ENCODE peak calls at places on chromosomes 13 and 19, in ten cellular contexts. W is lower leg skin; I is GM12865; M is upper lobe of right lung; K is CD4-positive, alpha-beta T cell; B is GM06990; L is activated B cell treated with CpG ODN at 0.5 μM for 24 hours; P is neural crest cell; O is endothelial cell; F is AG04450. V is an unnamed sample.

GRCh38 chr19:48751835-48752510 is 468 bp downstream of the FUT1 start:
- DNase-seq in W (no peak), I (no peak), M (no peak), K (no peak), B (no peak), L (no peak), P (no peak), O (no peak), F (no peak), V (no peak)

GRCh38 chr19:33859016-33859415 is 62.3 kb downstream of the KCTD15 start:
- DNase-seq in W (peak), I (no peak), M (no peak), K (no peak), B (no peak), L (no peak), P (no peak), O (no peak), F (no peak), V (no peak)

GRCh38 chr13:96684472-96684871 is 309.8 kb downstream of the OXGR1 start:
- DNase-seq in W (no peak), I (no peak), M (no peak), K (no peak), B (no peak), L (no peak), P (no peak), O (no peak), F (no peak), V (no peak)

GRCh38 chr19:17725422-17726078 is 6.3 kb downstream of the MAP1S start:
- DNase-seq in W (no peak), I (no peak), M (no peak), K (no peak), B (no peak), L (no peak), P (no peak), O (no peak), F (no peak), V (no peak)

GRCh38 chr19:42427313-42427712 is at the start of gene LIPE:
- DNase-seq in W (no peak), I (no peak), M (no peak), K (no peak), B (no peak), L (no peak), P (no peak), O (no peak), F (no peak), V (no peak)

GRCh38 chr13:21320642-21321034 is 138.5 kb downstream of the ZDHHC20 start:
- DNase-seq in W (no peak), I (no peak), M (no peak), K (no peak), B (no peak), L (no peak), P (no peak), O (no peak), F (no peak), V (no peak)

GRCh38 chr13:98175823-98176222 is 1.2 kb downstream of the RNF113B start:
- DNase-seq in W (no peak), I (no peak), M (no peak), K (no peak), B (no peak), L (no peak), P (no peak), O (no peak), F (no peak), V (no peak)

GRCh38 chr13:29905845-29906244 is 55.4 kb upstream of the UBL3 start:
- DNase-seq in W (peak), I (no peak), M (no peak), K (no peak), B (no peak), L (no peak), P (no peak), O (no peak), F (no peak), V (no peak)

GRCh38 chr13:32426191-32426980 is 1.5 kb downstream of the N4BP2L1 start:
- DNase-seq in W (no peak), I (peak), M (no peak), K (peak), B (peak), L (peak), P (no peak), O (no peak), F (no peak), V (no peak)

GRCh38 chr13:90889906-90890305 is 457.6 kb upstream of the MIR17HG start:
- DNase-seq in W (no peak), I (no peak), M (no peak), K (no peak), B (no peak), L (no peak), P (no peak), O (no peak), F (no peak), V (no peak)

GRCh38 chr19:18291590-18292459 is 10.4 kb upstream of the JUND start:
- DNase-seq in W (peak), I (peak), M (peak), K (peak), B (peak), L (peak), P (peak), O (peak), F (no peak), V (peak)

GRCh38 chr19:38513762-38514167 is 80.3 kb downstream of the RYR1 start:
- DNase-seq in W (no peak), I (peak), M (no peak), K (no peak), B (no peak), L (no peak), P (no peak), O (no peak), F (no peak), V (no peak)

GRCh38 chr19:3479177-3479818 is 1.0 kb downstream of the SMIM24 start:
- DNase-seq in W (no peak), I (peak), M (no peak), K (peak), B (no peak), L (no peak), P (no peak), O (no peak), F (no peak), V (no peak)

GRCh38 chr19:3068071-3068470 is 5.8 kb upstream of the TLE5 start:
- DNase-seq in W (no peak), I (no peak), M (no peak), K (no peak), B (no peak), L (no peak), P (no peak), O (no peak), F (no peak), V (no peak)

GRCh38 chr13:94515911-94516310 is 36.4 kb upstream of the DCT start:
- DNase-seq in W (no peak), I (no peak), M (no peak), K (no peak), B (no peak), L (no peak), P (no peak), O (no peak), F (no peak), V (no peak)

GRCh38 chr13:86922936-86923335 is 748.2 kb upstream of the SLITRK5 start:
- DNase-seq in W (no peak), I (no peak), M (no peak), K (no peak), B (no peak), L (no peak), P (no peak), O (no peak), F (no peak), V (no peak)

GRCh38 chr19:10226376-10227214 is 4.5 kb downstream of the S1PR2 start:
- DNase-seq in W (peak), I (no peak), M (peak), K (no peak), B (no peak), L (no peak), P (peak), O (no peak), F (peak), V (no peak)

GRCh38 chr19:15280048-15280725 is 47.9 kb upstream of the EPHX3 start:
- DNase-seq in W (no peak), I (no peak), M (no peak), K (no peak), B (no peak), L (no peak), P (no peak), O (no peak), F (no peak), V (no peak)

GRCh38 chr19:5345895-5346386 is 5.3 kb upstream of the PTPRS start:
- DNase-seq in W (no peak), I (no peak), M (no peak), K (no peak), B (no peak), L (no peak), P (no peak), O (no peak), F (no peak), V (no peak)

GRCh38 chr19:46924874-46925547 is 64.2 kb downstream of the ARHGAP35 start:
- DNase-seq in W (peak), I (peak), M (no peak), K (peak), B (no peak), L (no peak), P (no peak), O (no peak), F (no peak), V (no peak)

GRCh38 chr13:78595819-78596700 is 7.3 kb downstream of the POU4F1 start:
- DNase-seq in W (no peak), I (no peak), M (no peak), K (no peak), B (peak), L (no peak), P (no peak), O (peak), F (no peak), V (no peak)

GRCh38 chr13:30569901-30570576 is 47.7 kb upstream of the USPL1 start:
- DNase-seq in W (no peak), I (no peak), M (no peak), K (no peak), B (no peak), L (no peak), P (no peak), O (no peak), F (peak), V (no peak)

GRCh38 chr19:7527516-7528191 is 5.2 kb downstream of the MCOLN1 start:
- DNase-seq in W (peak), I (no peak), M (no peak), K (no peak), B (no peak), L (no peak), P (no peak), O (no peak), F (no peak), V (no peak)

GRCh38 chr19:29850482-29850881 is 38.7 kb downstream of the CCNE1 start:
- DNase-seq in W (no peak), I (no peak), M (no peak), K (no peak), B (no peak), L (no peak), P (no peak), O (no peak), F (no peak), V (no peak)

GRCh38 chr13:38951525-38952313 is 38.9 kb downstream of the STOML3 start:
- DNase-seq in W (no peak), I (no peak), M (no peak), K (no peak), B (no peak), L (no peak), P (no peak), O (no peak), F (no peak), V (no peak)

GRCh38 chr13:59874973-59875372 is 288.8 kb downstream of the DIAPH3 start:
- DNase-seq in W (no peak), I (no peak), M (no peak), K (no peak), B (no peak), L (no peak), P (no peak), O (no peak), F (no peak), V (no peak)

GRCh38 chr19:45243144-45243732 is 2.0 kb downstream of the EXOC3L2 start:
- DNase-seq in W (no peak), I (no peak), M (no peak), K (no peak), B (no peak), L (no peak), P (no peak), O (no peak), F (no peak), V (no peak)

GRCh38 chr19:45245334-45245787 is at the start of gene EXOC3L2:
- DNase-seq in W (no peak), I (no peak), M (no peak), K (no peak), B (no peak), L (no peak), P (no peak), O (no peak), F (no peak), V (no peak)

GRCh38 chr19:45247136-45247535 is 1.9 kb upstream of the EXOC3L2 start:
- DNase-seq in W (no peak), I (no peak), M (no peak), K (no peak), B (no peak), L (no peak), P (no peak), O (no peak), F (no peak), V (no peak)

GRCh38 chr19:45244133-45244532 is 1.1 kb downstream of the EXOC3L2 start:
- DNase-seq in W (no peak), I (no peak), M (no peak), K (no peak), B (no peak), L (no peak), P (no peak), O (no peak), F (no peak), V (no peak)

GRCh38 chr19:45245826-45246225 is 619 bp upstream of the EXOC3L2 start:
- DNase-seq in W (no peak), I (no peak), M (no peak), K (no peak), B (no peak), L (no peak), P (no peak), O (no peak), F (no peak), V (peak)
- TF ChIP-seq CTCF in W (no peak), I (no peak), M (no peak), K (no peak), B (no peak), L (no peak), P (no peak), O (no peak), F (no peak), V (no peak)

DNA sequence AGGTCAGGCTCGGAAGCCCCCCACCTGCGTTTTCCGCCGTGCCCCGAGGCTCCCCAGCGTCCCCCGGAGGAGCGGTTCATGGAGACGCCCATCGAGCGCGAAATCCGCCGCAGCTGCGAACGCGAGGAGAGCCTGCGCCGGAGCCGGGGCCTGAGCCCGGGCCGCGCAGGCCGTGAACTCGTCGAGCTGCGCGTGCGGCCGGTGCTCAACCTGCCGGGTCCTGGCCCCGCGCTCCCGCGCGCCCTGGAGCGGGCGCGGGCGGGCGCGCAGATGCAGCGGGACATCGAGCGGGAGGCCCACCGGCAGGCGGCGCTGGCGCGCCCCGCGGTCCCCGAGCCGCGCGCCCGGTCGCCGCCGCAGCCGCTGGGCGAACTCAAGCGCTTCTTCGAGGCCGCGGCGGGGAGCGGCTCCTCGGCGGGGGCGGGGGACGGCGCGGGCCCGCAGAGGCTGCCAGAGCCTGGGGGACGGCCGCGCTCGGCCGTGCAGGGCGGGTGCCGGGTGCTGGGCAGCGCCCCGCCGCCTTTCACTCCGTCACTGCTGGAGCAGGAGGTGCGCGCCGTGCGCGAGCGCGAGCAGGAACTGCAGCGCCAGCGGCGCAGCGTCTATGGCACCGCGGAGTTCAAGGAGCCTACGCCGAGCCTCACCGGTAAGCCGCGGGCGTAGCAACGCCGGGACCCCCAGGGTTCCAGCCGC is 792 bp downstream of the MISP3 start:
- DNase-seq in W (no peak), I (peak), M (peak), K (peak), B (peak), L (peak), P (peak), O (peak), F (no peak), V (no peak)
- TF ChIP-seq CTCF in W (no peak), I (peak), M (no peak), K (no peak), B (no peak), L (no peak), P (peak), O (peak), F (no peak), V (peak)

GRCh38 chr13:99665716-99666115 is 164.4 kb downstream of the TM9SF2 start:
- DNase-seq in W (no peak), I (no peak), M (no peak), K (no peak), B (no peak), L (no peak), P (no peak), O (no peak), F (no peak), V (no peak)
- TF ChIP-seq CTCF in W (no peak), I (no peak), M (no peak), K (no peak), B (no peak), L (no peak), P (no peak), O (no peak), F (no peak), V (no peak)

DNA sequence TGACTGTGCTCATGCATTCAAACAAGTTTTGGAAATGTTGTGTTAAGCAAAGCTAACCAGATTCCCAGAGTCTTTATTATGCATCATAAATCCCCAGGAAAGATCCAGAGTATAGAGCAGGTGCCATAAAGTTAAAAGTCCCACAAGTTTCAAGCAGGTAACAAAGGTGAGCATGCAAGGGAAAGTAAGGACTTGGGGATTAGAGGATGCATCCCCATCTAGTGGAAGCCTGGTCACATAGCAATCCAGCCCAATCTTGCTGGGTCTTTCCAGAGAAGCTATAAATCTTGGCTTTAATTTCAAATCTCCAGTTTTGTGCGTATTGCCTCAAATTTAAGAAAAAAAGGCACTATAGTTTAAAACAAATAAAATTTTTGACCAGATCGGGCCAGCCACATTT is 72.7 kb downstream of the ZNF254 start:
- DNase-seq in W (no peak), I (peak), M (no peak), K (no peak), B (no peak), L (no peak), P (no peak), O (no peak), F (no peak), V (no peak)
- TF ChIP-seq CTCF in W (no peak), I (peak), M (peak), K (no peak), B (peak), L (no peak), P (peak), O (no peak), F (peak), V (peak)

DNA sequence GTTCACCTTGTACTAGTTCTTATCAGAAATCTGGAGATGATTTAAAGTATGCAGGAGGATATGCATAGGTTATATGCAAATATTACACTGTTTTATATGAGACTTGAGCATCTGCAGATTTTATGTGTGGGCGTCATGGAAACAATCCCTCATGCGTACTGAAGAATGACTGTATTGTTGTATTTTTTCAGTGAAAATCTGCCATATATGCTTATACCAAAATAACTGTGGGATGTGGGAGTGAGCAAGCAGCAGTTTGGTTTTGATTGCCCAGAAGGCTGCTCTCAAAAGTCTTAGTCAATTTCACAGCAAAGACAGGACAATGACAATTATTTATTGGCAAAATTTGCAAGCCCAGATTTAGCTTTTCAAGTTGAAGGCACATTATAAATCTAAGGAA is 238.9 kb upstream of the PCDH20 start:
- DNase-seq in W (no peak), I (no peak), M (no peak), K (no peak), B (no peak), L (no peak), P (no peak), O (no peak), F (no peak), V (no peak)
- TF ChIP-seq CTCF in W (no peak), I (no peak), M (no peak), K (no peak), B (no peak), L (no peak), P (no peak), O (no peak), F (no peak), V (no peak)

GRCh38 chr13:68124437-68125086 is 894.4 kb upstream of the PCDH9 start:
- DNase-seq in W (no peak), I (no peak), M (no peak), K (no peak), B (no peak), L (no peak), P (no peak), O (no peak), F (no peak), V (no peak)
- TF ChIP-seq CTCF in W (no peak), I (no peak), M (no peak), K (no peak), B (no peak), L (no peak), P (no peak), O (no peak), F (no peak), V (no peak)

DNA sequence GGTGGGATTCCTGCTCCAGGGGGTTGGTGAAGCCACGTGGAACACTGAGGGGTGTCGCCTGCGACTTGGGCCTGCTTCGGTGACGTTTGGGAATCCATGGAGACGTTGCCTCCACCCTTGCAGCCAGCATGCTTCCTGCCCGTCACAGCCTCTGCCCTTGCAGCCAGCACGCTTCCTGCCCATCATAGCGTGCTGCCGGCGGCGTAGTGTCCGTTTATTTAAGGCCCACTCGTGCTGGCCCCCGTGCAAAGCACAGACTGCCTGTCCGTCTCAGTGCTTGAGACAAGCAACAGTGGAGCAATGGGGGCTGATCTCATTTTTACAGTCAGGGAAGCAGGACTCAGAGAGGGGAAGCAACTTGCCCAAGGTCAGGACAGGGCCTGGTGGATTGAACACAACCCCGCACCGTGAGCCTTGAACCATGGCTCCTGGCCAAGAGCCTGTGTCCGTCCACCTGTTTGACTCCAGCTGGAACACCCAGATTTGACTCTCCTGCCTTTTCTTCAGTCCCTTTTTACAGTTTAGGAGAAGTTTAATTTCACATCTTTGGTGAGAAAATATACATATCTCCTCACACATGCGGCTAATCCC is 149.6 kb downstream of the TEX29 start:
- DNase-seq in W (peak), I (no peak), M (no peak), K (no peak), B (no peak), L (no peak), P (no peak), O (no peak), F (no peak), V (no peak)
- TF ChIP-seq CTCF in W (no peak), I (no peak), M (no peak), K (no peak), B (no peak), L (no peak), P (no peak), O (no peak), F (no peak), V (no peak)

GRCh38 chr19:39514840-39515550 is at the start of gene SELENOV:
- DNase-seq in W (no peak), I (no peak), M (no peak), K (no peak), B (peak), L (peak), P (peak), O (peak), F (no peak), V (no peak)
- TF ChIP-seq CTCF in W (no peak), I (no peak), M (peak), K (peak), B (peak), L (no peak), P (no peak), O (no peak), F (no peak), V (no peak)

V was measured in D721Med.